ENCODE peak calls at places on chromosomes 13 and 19, in ten cellular contexts. A, V, W, F, J, Q, G, S, X and Y are unnamed samples.

GRCh38 chr13:27919934-27920676 is at the start of gene PDX1:
- DNase-seq in X (no peak), F (no peak), V (no peak), G (peak), A (peak), W (peak), Q (no peak), J (no peak), S (no peak), Y (no peak)

GRCh38 chr13:33348366-33348765 is 62.8 kb upstream of the STARD13 start:
- DNase-seq in Q (no peak), F (no peak), W (no peak), G (no peak), S (no peak), X (no peak), J (peak), A (no peak), V (no peak), Y (no peak)

GRCh38 chr13:112012705-112013085 is 54.3 kb upstream of the SOX1 start:
- DNase-seq in A (no peak), J (no peak), S (no peak), X (no peak), Q (no peak), G (no peak), F (no peak), V (no peak), W (no peak), Y (no peak)

GRCh38 chr19:33194527-33194883 is 375 bp downstream of the LRP3 start:
- DNase-seq in V (no peak), W (no peak), S (no peak), F (no peak), G (no peak), Q (no peak), X (no peak), J (peak), A (peak), Y (no peak)

GRCh38 chr13:76697277-76697676 is 188.9 kb downstream of the KCTD12 start:
- DNase-seq in X (no peak), J (no peak), V (no peak), Q (no peak), G (no peak), S (no peak), W (no peak), F (no peak), A (no peak), Y (no peak)

GRCh38 chr13:91031508-91031907 is 316.0 kb upstream of the MIR17HG start:
- DNase-seq in X (no peak), W (no peak), Q (no peak), J (no peak), V (peak), S (no peak), A (peak), F (no peak), G (no peak), Y (no peak)

GRCh38 chr19:2083174-2083854 is 12.8 kb downstream of the MOB3A start:
- DNase-seq in S (peak), G (no peak), X (peak), A (no peak), F (no peak), V (peak), Q (peak), J (no peak), W (no peak), Y (peak)

GRCh38 chr19:19866599-19867248 is 1.0 kb downstream of the ZNF253 start:
- DNase-seq in Q (peak), J (peak), W (no peak), F (no peak), G (peak), V (peak), X (no peak), A (peak), S (peak), Y (no peak)

GRCh38 chr19:50505856-50506611 is 5.0 kb downstream of the JOSD2 start:
- DNase-seq in F (no peak), S (no peak), J (no peak), G (no peak), A (no peak), Q (no peak), V (no peak), X (no peak), W (no peak), Y (no peak)

GRCh38 chr13:98755116-98755515 is 2.6 kb upstream of the SLC15A1 start:
- DNase-seq in S (no peak), J (no peak), X (no peak), A (no peak), F (no peak), G (peak), W (no peak), V (no peak), Q (no peak), Y (no peak)

GRCh38 chr19:58356971-58357797 is 3.9 kb upstream of the A1BG start:
- DNase-seq in Q (no peak), W (no peak), V (no peak), A (no peak), X (no peak), G (no peak), J (no peak), S (no peak), F (no peak), Y (no peak)

GRCh38 chr19:45005787-45006186 is 4.5 kb downstream of the RELB start:
- DNase-seq in S (no peak), V (no peak), A (no peak), Q (no peak), X (no peak), W (no peak), F (no peak), G (no peak), J (no peak), Y (no peak)

GRCh38 chr19:58382997-58383603 is 2.3 kb upstream of the ZNF837 start:
- DNase-seq in Q (no peak), F (no peak), G (no peak), X (no peak), W (no peak), J (no peak), S (no peak), A (no peak), V (no peak), Y (no peak)